ENCODE peak calls at places on chromosomes 1 and 21, in ten cellular contexts. One of them, this sample, is unnamed. For H3K9me3, the result is how much of the 10 kb centered on the place peaks cover.

GRCh38 chr1:199029855-199030254 is 391.0 kb downstream of the PTPRC start:
- DNase-seq in tibial nerve: no peak
- DNase-seq in stomach: no peak
- DNase-seq in Peyer's patch: no peak
- DNase-seq in fibroblast of lung: peak
- DNase-seq in adrenal gland: no peak
- DNase-seq in cardiac muscle cell: peak
- DNase-seq in left ventricle myocardium inferior: no peak
- DNase-seq in H1: no peak
- DNase-seq in thyroid gland: no peak
- DNase-seq in this sample: no peak

GRCh38 chr1:201212461-201213055 is 21.9 kb downstream of the IGFN1 start:
- DNase-seq in tibial nerve: no peak
- DNase-seq in stomach: no peak
- DNase-seq in Peyer's patch: no peak
- DNase-seq in fibroblast of lung: no peak
- DNase-seq in adrenal gland: no peak
- DNase-seq in cardiac muscle cell: no peak
- DNase-seq in left ventricle myocardium inferior: no peak
- DNase-seq in H1: no peak
- DNase-seq in thyroid gland: no peak
- DNase-seq in this sample: no peak

GRCh38 chr1:155940993-155941844 is at the start of gene RXFP4:
- DNase-seq in tibial nerve: no peak
- DNase-seq in stomach: peak
- DNase-seq in Peyer's patch: peak
- DNase-seq in fibroblast of lung: no peak
- DNase-seq in adrenal gland: no peak
- DNase-seq in cardiac muscle cell: no peak
- DNase-seq in left ventricle myocardium inferior: no peak
- DNase-seq in H1: no peak
- DNase-seq in thyroid gland: peak
- DNase-seq in this sample: peak

GRCh38 chr1:67710417-67710816 is 25.4 kb downstream of the GADD45A start:
- DNase-seq in tibial nerve: no peak
- DNase-seq in stomach: no peak
- DNase-seq in Peyer's patch: no peak
- DNase-seq in fibroblast of lung: peak
- DNase-seq in adrenal gland: no peak
- DNase-seq in cardiac muscle cell: peak
- DNase-seq in left ventricle myocardium inferior: no peak
- DNase-seq in H1: no peak
- DNase-seq in thyroid gland: no peak
- DNase-seq in this sample: no peak

GRCh38 chr1:185368313-185368712 is 51.3 kb upstream of the IVNS1ABP start:
- DNase-seq in tibial nerve: no peak
- DNase-seq in stomach: no peak
- DNase-seq in Peyer's patch: no peak
- DNase-seq in fibroblast of lung: no peak
- DNase-seq in adrenal gland: no peak
- DNase-seq in cardiac muscle cell: no peak
- DNase-seq in left ventricle myocardium inferior: no peak
- DNase-seq in H1: no peak
- DNase-seq in thyroid gland: no peak
- DNase-seq in this sample: no peak

GRCh38 chr1:118185083-118185899 is at the start of gene SPAG17:
- DNase-seq in tibial nerve: peak
- DNase-seq in stomach: peak
- DNase-seq in Peyer's patch: peak
- DNase-seq in fibroblast of lung: peak
- DNase-seq in adrenal gland: peak
- DNase-seq in cardiac muscle cell: peak
- DNase-seq in left ventricle myocardium inferior: peak
- DNase-seq in H1: peak
- DNase-seq in thyroid gland: peak
- DNase-seq in this sample: peak

GRCh38 chr1:233707153-233707905 is 93.4 kb downstream of the KCNK1 start:
- DNase-seq in tibial nerve: no peak
- DNase-seq in stomach: peak
- DNase-seq in Peyer's patch: no peak
- DNase-seq in fibroblast of lung: peak
- DNase-seq in adrenal gland: no peak
- DNase-seq in cardiac muscle cell: peak
- DNase-seq in left ventricle myocardium inferior: no peak
- DNase-seq in H1: no peak
- DNase-seq in thyroid gland: no peak
- DNase-seq in this sample: no peak

GRCh38 chr1:200184196-200184595 is 156.7 kb downstream of the NR5A2 start:
- DNase-seq in tibial nerve: peak
- DNase-seq in stomach: peak
- DNase-seq in Peyer's patch: no peak
- DNase-seq in fibroblast of lung: peak
- DNase-seq in adrenal gland: peak
- DNase-seq in cardiac muscle cell: peak
- DNase-seq in left ventricle myocardium inferior: peak
- DNase-seq in H1: no peak
- DNase-seq in thyroid gland: peak
- DNase-seq in this sample: no peak

GRCh38 chr1:54502342-54502741 is 45.7 kb upstream of the ACOT11 start:
- DNase-seq in tibial nerve: no peak
- DNase-seq in stomach: no peak
- DNase-seq in Peyer's patch: no peak
- DNase-seq in fibroblast of lung: no peak
- DNase-seq in adrenal gland: no peak
- DNase-seq in cardiac muscle cell: no peak
- DNase-seq in left ventricle myocardium inferior: no peak
- DNase-seq in H1: no peak
- DNase-seq in thyroid gland: no peak
- DNase-seq in this sample: no peak

GRCh38 chr1:8970870-8971337 is 25.2 kb downstream of the CA6 start:
- DNase-seq in tibial nerve: no peak
- DNase-seq in stomach: no peak
- DNase-seq in Peyer's patch: no peak
- DNase-seq in fibroblast of lung: no peak
- DNase-seq in adrenal gland: no peak
- DNase-seq in cardiac muscle cell: no peak
- DNase-seq in left ventricle myocardium inferior: no peak
- DNase-seq in H1: no peak
- DNase-seq in thyroid gland: no peak
- DNase-seq in this sample: no peak

GRCh38 chr1:175317309-175317708 is 124.7 kb upstream of the KIAA0040 start:
- DNase-seq in tibial nerve: no peak
- DNase-seq in stomach: no peak
- DNase-seq in Peyer's patch: no peak
- DNase-seq in fibroblast of lung: peak
- DNase-seq in adrenal gland: no peak
- DNase-seq in cardiac muscle cell: peak
- DNase-seq in left ventricle myocardium inferior: no peak
- DNase-seq in H1: peak
- DNase-seq in thyroid gland: no peak
- DNase-seq in this sample: peak

GRCh38 chr1:71861022-71861421 is 421.3 kb downstream of the NEGR1 start:
- DNase-seq in tibial nerve: no peak
- DNase-seq in stomach: no peak
- DNase-seq in Peyer's patch: no peak
- DNase-seq in fibroblast of lung: peak
- DNase-seq in adrenal gland: no peak
- DNase-seq in cardiac muscle cell: peak
- DNase-seq in left ventricle myocardium inferior: no peak
- DNase-seq in H1: no peak
- DNase-seq in thyroid gland: no peak
- DNase-seq in this sample: no peak

GRCh38 chr1:86912501-86912900 is 1.4 kb downstream of the SELENOF start:
- DNase-seq in tibial nerve: no peak
- DNase-seq in stomach: no peak
- DNase-seq in Peyer's patch: no peak
- DNase-seq in fibroblast of lung: peak
- DNase-seq in adrenal gland: no peak
- DNase-seq in cardiac muscle cell: peak
- DNase-seq in left ventricle myocardium inferior: no peak
- DNase-seq in H1: no peak
- DNase-seq in thyroid gland: peak
- DNase-seq in this sample: no peak

GRCh38 chr21:33236799-33237198 is 7.1 kb downstream of the IFNAR2 start:
- DNase-seq in tibial nerve: no peak
- DNase-seq in stomach: no peak
- DNase-seq in Peyer's patch: no peak
- DNase-seq in fibroblast of lung: peak
- DNase-seq in adrenal gland: no peak
- DNase-seq in cardiac muscle cell: peak
- DNase-seq in left ventricle myocardium inferior: no peak
- DNase-seq in H1: no peak
- DNase-seq in thyroid gland: no peak
- DNase-seq in this sample: no peak

GRCh38 chr1:53135735-53136114 is 6.7 kb downstream of the SLC1A7 start:
- DNase-seq in tibial nerve: peak
- DNase-seq in stomach: peak
- DNase-seq in Peyer's patch: no peak
- DNase-seq in fibroblast of lung: peak
- DNase-seq in adrenal gland: no peak
- DNase-seq in cardiac muscle cell: peak
- DNase-seq in left ventricle myocardium inferior: no peak
- DNase-seq in H1: no peak
- DNase-seq in thyroid gland: no peak
- DNase-seq in this sample: no peak

GRCh38 chr1:248421384-248421783 is 18.5 kb downstream of the OR2T1 start:
- DNase-seq in tibial nerve: no peak
- DNase-seq in stomach: no peak
- DNase-seq in Peyer's patch: no peak
- DNase-seq in fibroblast of lung: no peak
- DNase-seq in adrenal gland: no peak
- DNase-seq in cardiac muscle cell: no peak
- DNase-seq in left ventricle myocardium inferior: no peak
- DNase-seq in H1: peak
- DNase-seq in thyroid gland: no peak
- DNase-seq in this sample: no peak
- H3K9me3 ChIP-seq in tibial nerve: under half
- H3K9me3 ChIP-seq in stomach: under half
- H3K9me3 ChIP-seq in Peyer's patch: under half
- H3K9me3 ChIP-seq in fibroblast of lung: under half
- H3K9me3 ChIP-seq in adrenal gland: under half
- H3K9me3 ChIP-seq in cardiac muscle cell: under half
- H3K9me3 ChIP-seq in left ventricle myocardium inferior: under half
- H3K9me3 ChIP-seq in H1: half or more
- H3K9me3 ChIP-seq in thyroid gland: under half
- H3K9me3 ChIP-seq in this sample: under half

GRCh38 chr1:157193702-157194391 is 55.7 kb upstream of the ETV3 start:
- DNase-seq in tibial nerve: peak
- DNase-seq in stomach: peak
- DNase-seq in Peyer's patch: peak
- DNase-seq in fibroblast of lung: peak
- DNase-seq in adrenal gland: peak
- DNase-seq in cardiac muscle cell: peak
- DNase-seq in left ventricle myocardium inferior: peak
- DNase-seq in H1: peak
- DNase-seq in thyroid gland: peak
- DNase-seq in this sample: peak
- TF ChIP-seq CTCF in tibial nerve: peak
- TF ChIP-seq CTCF in stomach: no peak
- TF ChIP-seq CTCF in Peyer's patch: peak
- TF ChIP-seq CTCF in fibroblast of lung: peak
- TF ChIP-seq CTCF in adrenal gland: peak
- TF ChIP-seq CTCF in cardiac muscle cell: peak
- TF ChIP-seq CTCF in left ventricle myocardium inferior: peak
- TF ChIP-seq CTCF in H1: peak
- TF ChIP-seq CTCF in thyroid gland: peak
- TF ChIP-seq CTCF in this sample: peak

GRCh38 chr21:36980280-36981048 is 14.0 kb upstream of the HLCS start:
- DNase-seq in tibial nerve: no peak
- DNase-seq in stomach: peak
- DNase-seq in Peyer's patch: peak
- DNase-seq in fibroblast of lung: no peak
- DNase-seq in adrenal gland: peak
- DNase-seq in cardiac muscle cell: peak
- DNase-seq in left ventricle myocardium inferior: peak
- DNase-seq in H1: peak
- DNase-seq in thyroid gland: peak
- DNase-seq in this sample: peak

GRCh38 chr21:36976882-36977651 is 10.6 kb upstream of the HLCS start:
- DNase-seq in tibial nerve: no peak
- DNase-seq in stomach: no peak
- DNase-seq in Peyer's patch: no peak
- DNase-seq in fibroblast of lung: peak
- DNase-seq in adrenal gland: no peak
- DNase-seq in cardiac muscle cell: peak
- DNase-seq in left ventricle myocardium inferior: no peak
- DNase-seq in H1: peak
- DNase-seq in thyroid gland: peak
- DNase-seq in this sample: peak

GRCh38 chr21:36976228-36976627 is 9.8 kb upstream of the HLCS start:
- DNase-seq in tibial nerve: no peak
- DNase-seq in stomach: no peak
- DNase-seq in Peyer's patch: no peak
- DNase-seq in fibroblast of lung: no peak
- DNase-seq in adrenal gland: no peak
- DNase-seq in cardiac muscle cell: no peak
- DNase-seq in left ventricle myocardium inferior: no peak
- DNase-seq in H1: no peak
- DNase-seq in thyroid gland: no peak
- DNase-seq in this sample: no peak

GRCh38 chr21:36981977-36982700 is 15.7 kb upstream of the HLCS start:
- DNase-seq in tibial nerve: no peak
- DNase-seq in stomach: no peak
- DNase-seq in Peyer's patch: no peak
- DNase-seq in fibroblast of lung: no peak
- DNase-seq in adrenal gland: no peak
- DNase-seq in cardiac muscle cell: no peak
- DNase-seq in left ventricle myocardium inferior: no peak
- DNase-seq in H1: no peak
- DNase-seq in thyroid gland: no peak
- DNase-seq in this sample: no peak

DNA sequence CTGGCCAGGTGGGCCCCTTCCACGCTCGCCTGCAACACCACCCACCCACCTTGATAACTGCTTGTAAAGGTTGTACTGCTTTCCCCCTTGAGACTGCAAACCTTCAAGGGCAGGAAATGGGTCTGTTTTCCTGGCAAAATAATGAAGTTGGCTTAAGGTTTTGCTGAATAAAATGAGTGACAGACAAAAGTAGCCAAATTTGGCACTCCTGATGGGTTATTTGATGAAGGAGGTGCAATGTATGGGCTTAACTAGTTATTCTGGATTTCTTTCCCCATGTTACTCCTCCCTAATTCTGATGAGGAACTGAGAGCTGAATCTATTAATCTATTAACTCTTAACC is 14.6 kb upstream of the HLCS start:
- DNase-seq in tibial nerve: no peak
- DNase-seq in stomach: no peak
- DNase-seq in Peyer's patch: no peak
- DNase-seq in fibroblast of lung: no peak
- DNase-seq in adrenal gland: no peak
- DNase-seq in cardiac muscle cell: no peak
- DNase-seq in left ventricle myocardium inferior: no peak
- DNase-seq in H1: no peak
- DNase-seq in thyroid gland: no peak
- DNase-seq in this sample: no peak
- H3K4me3 ChIP-seq in tibial nerve: peak
- H3K4me3 ChIP-seq in stomach: peak
- H3K4me3 ChIP-seq in Peyer's patch: peak
- H3K4me3 ChIP-seq in fibroblast of lung: peak
- H3K4me3 ChIP-seq in adrenal gland: no peak
- H3K4me3 ChIP-seq in cardiac muscle cell: peak
- H3K4me3 ChIP-seq in left ventricle myocardium inferior: peak
- H3K4me3 ChIP-seq in H1: peak
- H3K4me3 ChIP-seq in thyroid gland: peak
- H3K4me3 ChIP-seq in this sample: peak

GRCh38 chr21:19853709-19854575 is 1144.3 kb upstream of the NCAM2 start:
- DNase-seq in tibial nerve: no peak
- DNase-seq in stomach: no peak
- DNase-seq in Peyer's patch: peak
- DNase-seq in fibroblast of lung: no peak
- DNase-seq in adrenal gland: no peak
- DNase-seq in cardiac muscle cell: no peak
- DNase-seq in left ventricle myocardium inferior: no peak
- DNase-seq in H1: no peak
- DNase-seq in thyroid gland: no peak
- DNase-seq in this sample: no peak
- H3K9me3 ChIP-seq in tibial nerve: under half
- H3K9me3 ChIP-seq in stomach: under half
- H3K9me3 ChIP-seq in Peyer's patch: under half
- H3K9me3 ChIP-seq in fibroblast of lung: under half
- H3K9me3 ChIP-seq in adrenal gland: under half
- H3K9me3 ChIP-seq in cardiac muscle cell: under half
- H3K9me3 ChIP-seq in left ventricle myocardium inferior: under half
- H3K9me3 ChIP-seq in H1: under half
- H3K9me3 ChIP-seq in thyroid gland: under half
- H3K9me3 ChIP-seq in this sample: under half